ENCODE peak calls at places on chromosomes 13 and 19, in six cellular contexts. One of them, this sample, is unnamed.
A peak's percentile ranks its signal among the peaks of the same experiment; 100 is the strongest.

GRCh38 chr13:99464441-99464949 is 36.8 kb upstream of the TM9SF2 start:
- DNase-seq in A549: no peak
- DNase-seq in prostate gland: no peak
- DNase-seq in uterus: no peak
- DNase-seq in keratinocyte: no peak
- DNase-seq in fibroblast of pulmonary artery: no peak
- DNase-seq in this sample: peak; percentile 19

GRCh38 chr13:98506343-98507059 is 70.4 kb downstream of the STK24 start:
- DNase-seq in fibroblast of pulmonary artery: no peak
- DNase-seq in A549: no peak
- DNase-seq in keratinocyte: no peak
- DNase-seq in prostate gland: no peak
- DNase-seq in uterus: no peak
- DNase-seq in this sample: no peak

GRCh38 chr19:1619094-1619439 is 13.8 kb upstream of the UQCR11 start:
- DNase-seq in prostate gland: no peak
- DNase-seq in uterus: no peak
- DNase-seq in fibroblast of pulmonary artery: no peak
- DNase-seq in keratinocyte: no peak
- DNase-seq in A549: no peak
- DNase-seq in this sample: no peak

GRCh38 chr13:42654760-42655159 is 80.8 kb downstream of the TNFSF11 start:
- DNase-seq in fibroblast of pulmonary artery: peak; percentile 13
- DNase-seq in uterus: no peak
- DNase-seq in A549: no peak
- DNase-seq in prostate gland: no peak
- DNase-seq in keratinocyte: no peak
- DNase-seq in this sample: no peak

GRCh38 chr13:93244141-93244917 is 17.7 kb downstream of the GPC6 start:
- DNase-seq in keratinocyte: no peak
- DNase-seq in A549: no peak
- DNase-seq in uterus: no peak
- DNase-seq in prostate gland: no peak
- DNase-seq in fibroblast of pulmonary artery: peak; percentile 51
- DNase-seq in this sample: no peak

GRCh38 chr13:74325106-74325505 is 190.9 kb upstream of the KLF12 start:
- DNase-seq in fibroblast of pulmonary artery: peak; percentile 81
- DNase-seq in keratinocyte: no peak
- DNase-seq in uterus: peak; percentile 27
- DNase-seq in prostate gland: peak; percentile 22
- DNase-seq in A549: no peak
- DNase-seq in this sample: no peak

GRCh38 chr13:27933580-27934328 is 14.0 kb downstream of the PDX1 start:
- DNase-seq in fibroblast of pulmonary artery: no peak
- DNase-seq in prostate gland: no peak
- DNase-seq in keratinocyte: no peak
- DNase-seq in uterus: no peak
- DNase-seq in A549: no peak
- DNase-seq in this sample: no peak

GRCh38 chr13:43354147-43354945 is 331.0 kb downstream of the DNAJC15 start:
- DNase-seq in A549: no peak
- DNase-seq in prostate gland: no peak
- DNase-seq in keratinocyte: no peak
- DNase-seq in fibroblast of pulmonary artery: no peak
- DNase-seq in uterus: no peak
- DNase-seq in this sample: no peak

GRCh38 chr13:64029343-64030093 is 2613.9 kb upstream of the PCDH20 start:
- DNase-seq in fibroblast of pulmonary artery: no peak
- DNase-seq in A549: no peak
- DNase-seq in keratinocyte: no peak
- DNase-seq in uterus: no peak
- DNase-seq in prostate gland: no peak
- DNase-seq in this sample: no peak

GRCh38 chr19:53965091-53965490 is 2.4 kb downstream of the CACNG8 start:
- DNase-seq in fibroblast of pulmonary artery: peak; percentile 61
- DNase-seq in keratinocyte: no peak
- DNase-seq in prostate gland: no peak
- DNase-seq in A549: no peak
- DNase-seq in uterus: no peak
- DNase-seq in this sample: no peak

GRCh38 chr19:38617764-38618589 is at the start of gene MAP4K1:
- DNase-seq in uterus: no peak
- DNase-seq in A549: no peak
- DNase-seq in fibroblast of pulmonary artery: no peak
- DNase-seq in keratinocyte: no peak
- DNase-seq in prostate gland: peak; percentile 22
- DNase-seq in this sample: peak; percentile 96

GRCh38 chr19:23957660-23958281 is 43.1 kb downstream of the ZNF726 start:
- DNase-seq in prostate gland: no peak
- DNase-seq in A549: no peak
- DNase-seq in uterus: no peak
- DNase-seq in fibroblast of pulmonary artery: peak; percentile 7
- DNase-seq in keratinocyte: peak; percentile 32
- DNase-seq in this sample: no peak

GRCh38 chr13:27147530-27148170 is 24.0 kb downstream of the USP12 start:
- DNase-seq in prostate gland: no peak
- DNase-seq in fibroblast of pulmonary artery: no peak
- DNase-seq in A549: no peak
- DNase-seq in uterus: no peak
- DNase-seq in keratinocyte: no peak
- DNase-seq in this sample: peak; percentile 87

GRCh38 chr13:43935878-43936277 is 56.2 kb downstream of the LACC1 start:
- DNase-seq in fibroblast of pulmonary artery: peak; percentile 4
- DNase-seq in keratinocyte: no peak
- DNase-seq in A549: no peak
- DNase-seq in prostate gland: no peak
- DNase-seq in uterus: no peak
- DNase-seq in this sample: no peak

GRCh38 chr19:43784981-43785808 is 4.4 kb upstream of the KCNN4 start:
- DNase-seq in prostate gland: peak; percentile 50
- DNase-seq in fibroblast of pulmonary artery: peak; percentile 75
- DNase-seq in A549: peak; percentile 81
- DNase-seq in keratinocyte: no peak
- DNase-seq in uterus: no peak
- DNase-seq in this sample: peak; percentile 88

GRCh38 chr19:2385053-2385721 is 25.1 kb downstream of the TMPRSS9 start:
- DNase-seq in A549: peak; percentile 81
- DNase-seq in uterus: no peak
- DNase-seq in fibroblast of pulmonary artery: peak; percentile 55
- DNase-seq in keratinocyte: peak; percentile 75
- DNase-seq in prostate gland: peak; percentile 70
- DNase-seq in this sample: no peak

GRCh38 chr13:52850396-52851152 is 2.1 kb upstream of the PCDH8 start:
- DNase-seq in uterus: peak; percentile 26
- DNase-seq in keratinocyte: no peak
- DNase-seq in prostate gland: no peak
- DNase-seq in A549: peak; percentile 38
- DNase-seq in fibroblast of pulmonary artery: peak; percentile 53
- DNase-seq in this sample: peak; percentile 89

GRCh38 chr19:6219592-6220290 is 60.0 kb downstream of the MLLT1 start:
- DNase-seq in keratinocyte: no peak
- DNase-seq in A549: no peak
- DNase-seq in uterus: no peak
- DNase-seq in fibroblast of pulmonary artery: peak; percentile 30
- DNase-seq in prostate gland: no peak
- DNase-seq in this sample: no peak

GRCh38 chr13:44760434-44760833 is 184.3 kb upstream of the TSC22D1 start:
- DNase-seq in uterus: no peak
- DNase-seq in keratinocyte: no peak
- DNase-seq in prostate gland: no peak
- DNase-seq in A549: no peak
- DNase-seq in fibroblast of pulmonary artery: no peak
- DNase-seq in this sample: no peak

GRCh38 chr19:30406220-30406944 is 34.2 kb downstream of the ZNF536 start:
- DNase-seq in uterus: no peak
- DNase-seq in fibroblast of pulmonary artery: no peak
- DNase-seq in keratinocyte: no peak
- DNase-seq in A549: peak; percentile 69
- DNase-seq in prostate gland: no peak
- DNase-seq in this sample: peak; percentile 24

GRCh38 chr19:3057275-3057714 is 5.0 kb downstream of the TLE5 start:
- DNase-seq in A549: peak; percentile 37
- DNase-seq in keratinocyte: no peak
- DNase-seq in uterus: peak; percentile 87
- DNase-seq in prostate gland: peak; percentile 93
- DNase-seq in fibroblast of pulmonary artery: peak; percentile 77
- DNase-seq in this sample: no peak

GRCh38 chr13:41995946-41996345 is 35.0 kb upstream of the VWA8 start:
- DNase-seq in uterus: no peak
- DNase-seq in fibroblast of pulmonary artery: peak; percentile 46
- DNase-seq in keratinocyte: no peak
- DNase-seq in A549: no peak
- DNase-seq in prostate gland: no peak
- DNase-seq in this sample: peak; percentile 24

GRCh38 chr13:39887424-39887823 is 232.0 kb downstream of the COG6 start:
- DNase-seq in keratinocyte: no peak
- DNase-seq in A549: no peak
- DNase-seq in fibroblast of pulmonary artery: no peak
- DNase-seq in uterus: no peak
- DNase-seq in prostate gland: no peak
- DNase-seq in this sample: no peak

GRCh38 chr19:1748115-1748702 is 5.1 kb upstream of the ONECUT3 start:
- DNase-seq in uterus: no peak
- DNase-seq in prostate gland: no peak
- DNase-seq in A549: no peak
- DNase-seq in keratinocyte: peak; percentile 23
- DNase-seq in fibroblast of pulmonary artery: no peak
- DNase-seq in this sample: peak; percentile 66

GRCh38 chr19:7528522-7529245 is 6.3 kb downstream of the MCOLN1 start:
- DNase-seq in prostate gland: no peak
- DNase-seq in keratinocyte: no peak
- DNase-seq in uterus: no peak
- DNase-seq in fibroblast of pulmonary artery: no peak
- DNase-seq in A549: no peak
- DNase-seq in this sample: no peak

DNA sequence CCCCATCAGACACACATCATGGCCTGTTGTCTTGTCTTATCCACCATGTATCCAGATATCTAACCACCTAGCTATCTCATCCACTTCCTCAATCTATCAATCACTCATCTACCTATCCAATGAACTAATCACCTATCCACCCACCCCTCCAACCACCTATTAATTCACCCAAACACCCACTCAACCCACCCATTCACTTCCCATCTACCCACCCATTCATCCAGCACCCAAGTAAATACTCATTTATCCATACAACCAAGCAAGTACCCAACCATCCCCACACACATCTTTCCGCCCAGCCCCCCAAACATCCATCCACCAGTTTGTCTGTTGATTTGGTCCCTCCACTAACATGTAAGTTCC is 753 bp upstream of the WIZ start:
- DNase-seq in A549: no peak
- DNase-seq in keratinocyte: no peak
- DNase-seq in uterus: no peak
- DNase-seq in prostate gland: no peak
- DNase-seq in fibroblast of pulmonary artery: no peak
- DNase-seq in this sample: no peak
- TF ChIP-seq CTCF in A549: no peak
- TF ChIP-seq CTCF in keratinocyte: no peak
- TF ChIP-seq CTCF in uterus: no peak
- TF ChIP-seq CTCF in prostate gland: no peak
- TF ChIP-seq CTCF in fibroblast of pulmonary artery: no peak
- TF ChIP-seq CTCF in this sample: no peak

DNA sequence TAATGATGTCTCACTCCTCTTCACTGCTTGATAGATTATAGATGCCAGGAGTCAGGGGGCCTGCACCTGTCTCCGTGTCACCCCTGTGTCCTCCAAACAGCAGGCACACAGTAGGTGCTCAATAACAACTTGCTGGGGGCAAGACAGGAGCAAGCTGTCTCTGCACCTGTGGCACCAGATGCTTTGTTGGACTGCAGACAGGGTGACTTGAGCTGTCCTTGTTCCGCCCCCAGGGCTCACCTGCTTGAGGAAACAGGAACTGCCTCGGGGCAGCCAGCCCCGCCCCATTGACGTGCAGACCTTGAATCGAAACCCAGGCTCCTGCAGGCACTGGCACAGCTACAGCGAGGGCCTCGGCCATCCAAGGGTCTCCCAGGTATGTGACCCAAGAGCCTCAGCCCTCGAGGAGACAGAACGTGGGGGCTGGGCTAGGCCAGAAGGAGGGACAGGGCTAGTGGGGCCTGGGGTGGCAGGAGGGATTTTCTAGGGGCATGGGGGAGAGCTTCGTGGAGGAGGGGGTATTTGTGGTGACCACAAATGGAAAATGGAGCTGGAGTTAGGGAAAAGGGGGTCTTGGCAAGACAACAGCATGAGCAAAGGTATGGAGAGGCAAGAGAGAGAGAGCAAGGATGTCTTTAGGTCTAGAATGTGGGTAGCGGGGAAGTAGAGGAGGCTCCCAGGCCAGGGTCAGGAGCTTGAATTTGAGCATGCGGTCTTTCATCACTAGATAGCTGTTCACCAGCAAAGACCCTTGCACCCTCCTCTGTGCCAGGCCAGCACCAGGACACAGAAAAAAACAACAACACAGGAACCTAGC is at the start of gene HSH2D:
- DNase-seq in A549: no peak
- DNase-seq in keratinocyte: no peak
- DNase-seq in uterus: no peak
- DNase-seq in prostate gland: peak; percentile 71
- DNase-seq in fibroblast of pulmonary artery: no peak
- DNase-seq in this sample: peak; percentile 98
- H3K4me3 ChIP-seq in A549: no peak within 1 kb of the TSS
- H3K4me3 ChIP-seq in keratinocyte: no peak within 1 kb of the TSS
- H3K4me3 ChIP-seq in uterus: no peak within 1 kb of the TSS
- H3K4me3 ChIP-seq in prostate gland: peak within 1 kb of the TSS; percentile 20
- H3K4me3 ChIP-seq in fibroblast of pulmonary artery: no peak within 1 kb of the TSS
- H3K4me3 ChIP-seq in this sample: peak within 1 kb of the TSS; percentile 72

GRCh38 chr19:57829316-57829715 is 783 bp upstream of the ZNF587B start:
- DNase-seq in prostate gland: no peak
- DNase-seq in keratinocyte: no peak
- DNase-seq in A549: no peak
- DNase-seq in fibroblast of pulmonary artery: peak; percentile 81
- DNase-seq in uterus: no peak
- DNase-seq in this sample: no peak

GRCh38 chr19:57825501-57825900 is 4.6 kb upstream of the ZNF587B start:
- DNase-seq in prostate gland: no peak
- DNase-seq in fibroblast of pulmonary artery: peak; percentile 23
- DNase-seq in keratinocyte: no peak
- DNase-seq in A549: no peak
- DNase-seq in uterus: no peak
- DNase-seq in this sample: no peak

GRCh38 chr19:57830071-57830602 is at the start of gene ZNF587B:
- DNase-seq in fibroblast of pulmonary artery: peak; percentile 89
- DNase-seq in prostate gland: peak; percentile 35
- DNase-seq in A549: no peak
- DNase-seq in uterus: peak; percentile 48
- DNase-seq in keratinocyte: peak; percentile 61
- DNase-seq in this sample: no peak
- TF ChIP-seq CTCF in fibroblast of pulmonary artery: peak; percentile 18
- TF ChIP-seq CTCF in prostate gland: peak; percentile 45
- TF ChIP-seq CTCF in A549: peak; percentile 11
- TF ChIP-seq CTCF in uterus: no peak
- TF ChIP-seq CTCF in keratinocyte: peak; percentile 39
- TF ChIP-seq CTCF in this sample: no peak

DNA sequence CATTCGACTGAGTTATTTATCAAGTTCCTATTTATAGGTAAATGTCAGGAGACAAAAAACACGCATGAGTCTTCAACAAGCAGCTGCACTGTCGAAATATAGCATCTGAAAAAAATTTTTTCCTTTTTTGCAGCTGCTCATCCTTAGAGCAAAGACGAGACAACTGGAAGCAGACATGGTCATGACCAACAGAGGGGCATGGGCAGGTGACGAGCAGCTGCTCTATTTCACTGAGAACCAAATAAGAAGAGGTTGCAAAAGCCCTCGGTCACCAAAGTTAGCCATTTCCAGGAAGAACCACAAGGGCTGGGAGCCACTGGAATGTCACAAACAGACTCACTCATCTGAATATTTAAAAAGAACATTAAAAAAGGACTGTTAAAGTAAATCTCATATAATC is 22.2 kb downstream of the SOHLH2 start:
- DNase-seq in keratinocyte: no peak
- DNase-seq in A549: no peak
- DNase-seq in uterus: no peak
- DNase-seq in fibroblast of pulmonary artery: peak; percentile 7
- DNase-seq in prostate gland: no peak
- DNase-seq in this sample: no peak
- H3K4me3 ChIP-seq in keratinocyte: no peak overlapping the region
- H3K4me3 ChIP-seq in A549: no peak overlapping the region
- H3K4me3 ChIP-seq in uterus: no peak overlapping the region
- H3K4me3 ChIP-seq in fibroblast of pulmonary artery: no peak overlapping the region
- H3K4me3 ChIP-seq in prostate gland: no peak overlapping the region
- H3K4me3 ChIP-seq in this sample: no peak overlapping the region